ENCODE peak calls at places on chromosomes 4 and X, in five cellular contexts. U is epithelial cell of esophagus, O is nucleus accumbens, T is right lobe of liver, G is astrocyte of the hippocampus. K is an unnamed sample.

GRCh38 chrX:63503541-63503940 is 152.4 kb upstream of the SPIN4 start:
- DNase-seq in U (peak; percentile 2), O (no peak), T (no peak), G (peak; percentile 48), K (peak; percentile 64)

GRCh38 chrX:151323054-151323453 is 74.0 kb upstream of the VMA21 start:
- DNase-seq in U (peak; percentile 44), O (no peak), T (no peak), G (no peak), K (no peak)

GRCh38 chr4:112083587-112084347 is 61.5 kb upstream of the FAM241A start:
- DNase-seq in U (peak; percentile 13), O (no peak), T (no peak), G (no peak), K (no peak)

GRCh38 chr4:54961357-54961975 is 163.9 kb downstream of the KDR start:
- DNase-seq in U (peak; percentile 53), O (no peak), T (no peak), G (peak; percentile 69), K (no peak)

GRCh38 chr4:169096221-169096620 is 86.2 kb upstream of the CBR4 start:
- DNase-seq in U (no peak), O (no peak), T (no peak), G (no peak), K (no peak)

GRCh38 chr4:78136109-78137081 is 79.3 kb downstream of the FRAS1 start:
- DNase-seq in U (no peak), O (no peak), T (no peak), G (peak; percentile 33), K (peak; percentile 83)

GRCh38 chrX:153726286-153727107 is 1.8 kb downstream of the ABCD1 start:
- DNase-seq in U (no peak), O (peak; percentile 49), T (peak; percentile 77), G (peak; percentile 61), K (peak; percentile 74)

GRCh38 chr4:6019316-6020263 is 1.4 kb upstream of the C4orf50 start:
- DNase-seq in U (peak; percentile 2), O (no peak), T (no peak), G (peak; percentile 73), K (peak; percentile 69)

GRCh38 chr4:134906404-134907023 is 704.9 kb upstream of the PABPC4L start:
- DNase-seq in U (peak; percentile 34), O (no peak), T (no peak), G (peak; percentile 33), K (peak; percentile 31)

GRCh38 chrX:103404225-103405008 is 28.1 kb downstream of the BEX3 start:
- DNase-seq in U (peak; percentile 54), O (peak; percentile 3), T (peak; percentile 63), G (peak; percentile 89), K (peak; percentile 68)

GRCh38 chrX:43939187-43939926 is 33.8 kb downstream of the NDP start:
- DNase-seq in U (peak; percentile 8), O (no peak), T (no peak), G (peak; percentile 19), K (no peak)

K was measured in SJCRH30.